ENCODE peak calls at places on chromosomes 11 and 22, in eight cellular contexts. I is iris pigment epithelial cell; G is effector CD4-positive, alpha-beta T cell; B is hypothalamus; J is neuronal stem cell; W is kidney tubule cell; A is nucleus accumbens; Z is HCT116. V is an unnamed sample.

GRCh38 chr22:35589071-35589735 is 27.9 kb downstream of the MB start:
- DNase-seq in G (no peak), Z (peak), B (no peak), W (peak), J (no peak), I (peak), A (no peak), V (peak)

GRCh38 chr11:69385466-69385820 is 91.5 kb downstream of the MYEOV start:
- DNase-seq in G (no peak), I (no peak), A (no peak), J (no peak), Z (no peak), B (no peak), W (no peak), V (no peak)

GRCh38 chr11:114132944-114133394 is 73.5 kb downstream of the ZBTB16 start:
- DNase-seq in B (no peak), W (no peak), A (no peak), J (no peak), Z (no peak), I (peak), G (no peak), V (no peak)

GRCh38 chr11:103354656-103355055 is 245.4 kb downstream of the DYNC2H1 start:
- DNase-seq in I (no peak), W (no peak), J (no peak), G (no peak), B (no peak), Z (no peak), A (no peak), V (no peak)

GRCh38 chr11:63599211-63600122 is 14.8 kb downstream of the PLAAT3 start:
- DNase-seq in J (no peak), A (peak), G (no peak), W (peak), B (peak), Z (no peak), I (peak), V (peak)

GRCh38 chr22:34070051-34070450 is 149.8 kb upstream of the LARGE1 start:
- DNase-seq in I (no peak), B (no peak), G (no peak), W (no peak), J (no peak), Z (no peak), A (no peak), V (no peak)

GRCh38 chr11:66069715-66070603 is at the start of gene PACS1:
- DNase-seq in W (peak), G (peak), J (no peak), B (peak), I (peak), Z (no peak), A (peak), V (no peak)

GRCh38 chr11:61616443-61616842 is 35.6 kb upstream of the SYT7 start:
- DNase-seq in G (no peak), B (no peak), Z (no peak), A (no peak), W (no peak), I (peak), J (no peak), V (no peak)

GRCh38 chr22:39597236-39597869 is 26.8 kb downstream of the CACNA1I start:
- DNase-seq in B (no peak), J (no peak), Z (no peak), I (no peak), G (no peak), W (no peak), A (no peak), V (no peak)

GRCh38 chr11:63491614-63492372 is 826 bp upstream of the PLAAT5 start:
- DNase-seq in I (peak), B (no peak), W (no peak), G (no peak), Z (no peak), A (no peak), J (no peak), V (no peak)

GRCh38 chr11:76629853-76630599 is 40.5 kb downstream of the LRRC32 start:
- DNase-seq in I (peak), B (no peak), A (no peak), W (no peak), J (no peak), G (no peak), Z (no peak), V (peak)

GRCh38 chr11:131326829-131327228 is 43.6 kb upstream of the NTM start:
- DNase-seq in W (no peak), B (no peak), I (no peak), A (no peak), J (no peak), G (no peak), Z (no peak), V (no peak)

GRCh38 chr11:46210133-46210636 is 67.3 kb upstream of the CREB3L1 start:
- DNase-seq in J (no peak), I (peak), Z (no peak), A (no peak), W (peak), B (no peak), G (no peak), V (peak)

GRCh38 chr11:60924110-60924905 is at the start of gene TMEM132A:
- DNase-seq in I (peak), A (peak), J (peak), Z (peak), W (peak), G (no peak), B (peak), V (peak)

GRCh38 chr11:111870887-111871692 is at the start of gene ALG9:
- DNase-seq in Z (peak), I (peak), W (peak), G (peak), B (peak), A (peak), J (peak), V (peak)

V was measured in foreskin keratinocyte.